ENCODE peak calls at places on chromosome 10, in six cellular contexts. I is GM19239; P is NCI-H1092 treated with DMSO at 0.1 percent for 48 hours; L is fibroblast of mammary gland; H is ELR; T is activated CD8-positive, alpha-beta T cell treated with anti-CD3 and anti-CD28 coated beads for 36 hours. O is an unnamed sample.

GRCh38 chr10:12259988-12260387 is 64.0 kb downstream of the CDC123 start:
- DNase-seq in I (no peak), P (no peak), L (no peak), H (no peak), T (no peak), O (no peak)

GRCh38 chr10:86263209-86263608 is 103.4 kb downstream of the GRID1 start:
- DNase-seq in I (no peak), P (no peak), L (no peak), H (no peak), T (no peak), O (no peak)

GRCh38 chr10:74394416-74394969 is 243.5 kb downstream of the ADK start:
- DNase-seq in I (no peak), P (no peak), L (no peak), H (peak), T (no peak), O (no peak)

GRCh38 chr10:70617798-70618568 is 15.4 kb upstream of the PRF1 start:
- DNase-seq in I (no peak), P (peak), L (peak), H (peak), T (peak), O (no peak)

GRCh38 chr10:17101257-17101909 is 28.2 kb downstream of the CUBN start:
- DNase-seq in I (no peak), P (no peak), L (no peak), H (no peak), T (no peak), O (no peak)

GRCh38 chr10:99560277-99561126 is 27.8 kb downstream of the NKX2-3 start:
- DNase-seq in I (no peak), P (peak), L (peak), H (peak), T (peak), O (peak)

GRCh38 chr10:30432631-30433285 is 1.2 kb upstream of the MAP3K8 start:
- DNase-seq in I (no peak), P (no peak), L (no peak), H (no peak), T (no peak), O (no peak)

GRCh38 chr10:7635431-7636125 is 31.2 kb downstream of the ITIH5 start:
- DNase-seq in I (no peak), P (no peak), L (no peak), H (no peak), T (no peak), O (no peak)

GRCh38 chr10:89916481-89916880 is 215.1 kb downstream of the KIF20B start:
- DNase-seq in I (no peak), P (no peak), L (no peak), H (peak), T (no peak), O (no peak)

GRCh38 chr10:110456046-110456445 is 41.7 kb upstream of the DUSP5 start:
- DNase-seq in I (no peak), P (no peak), L (no peak), H (no peak), T (no peak), O (no peak)

GRCh38 chr10:25017661-25018060 is 1.2 kb downstream of the THNSL1 start:
- DNase-seq in I (no peak), P (peak), L (no peak), H (peak), T (no peak), O (no peak)

GRCh38 chr10:16652154-16652553 is 130.5 kb upstream of the C1QL3 start:
- DNase-seq in I (no peak), P (no peak), L (peak), H (peak), T (no peak), O (no peak)

GRCh38 chr10:124728830-124729661 is 15.1 kb downstream of the FAM53B start:
- DNase-seq in I (no peak), P (no peak), L (no peak), H (no peak), T (no peak), O (no peak)